ENCODE peak calls at places on chromosome 4, in seven cellular contexts. G is activated T-helper 1 cell treated with anti-CD3 and anti-CD28 coated beads, Interleukin-2, amount 50 U/mL, for 16 hours; V is HFFc6; E is central memory CD4-positive, alpha-beta T cell; R is NCI-H82; F is neural crest cell; Q is D341Med. N is an unnamed sample.

GRCh38 chr4:129862461-129862860 is 766.5 kb downstream of the C4orf33 start:
- DNase-seq in G (no peak), V (no peak), E (no peak), R (peak; percentile 70), F (no peak), Q (no peak), N (no peak)

GRCh38 chr4:98828801-98829200 is 100.1 kb downstream of the EIF4E start:
- DNase-seq in G (no peak), V (peak; percentile 23), E (peak; percentile 7), R (peak; percentile 48), F (no peak), Q (peak; percentile 55), N (no peak)

GRCh38 chr4:55074386-55074785 is 51.0 kb downstream of the KDR start:
- DNase-seq in G (no peak), V (no peak), E (no peak), R (no peak), F (no peak), Q (no peak), N (no peak)

GRCh38 chr4:93199492-93199891 is 629.1 kb upstream of the ATOH1 start:
- DNase-seq in G (no peak), V (no peak), E (no peak), R (peak; percentile 73), F (peak; percentile 4), Q (peak; percentile 69), N (peak; percentile 7)

GRCh38 chr4:37882665-37883296 is 8.1 kb upstream of the TBC1D1 start:
- DNase-seq in G (no peak), V (peak; percentile 56), E (no peak), R (no peak), F (no peak), Q (no peak), N (no peak)

GRCh38 chr4:76485450-76485849 is 50.4 kb downstream of the SHROOM3 start:
- DNase-seq in G (no peak), V (no peak), E (no peak), R (no peak), F (no peak), Q (no peak), N (no peak)

GRCh38 chr4:7041851-7042696 is 1.1 kb upstream of the TADA2B start:
- DNase-seq in G (no peak), V (peak; percentile 41), E (no peak), R (peak; percentile 58), F (peak; percentile 40), Q (no peak), N (peak; percentile 33)

GRCh38 chr4:27702710-27703431 is 842.2 kb downstream of the STIM2 start:
- DNase-seq in G (no peak), V (no peak), E (no peak), R (peak; percentile 28), F (peak; percentile 4), Q (no peak), N (no peak)

GRCh38 chr4:56326363-56326762 is 60.9 kb downstream of the AASDH start:
- DNase-seq in G (no peak), V (no peak), E (no peak), R (no peak), F (no peak), Q (no peak), N (no peak)

GRCh38 chr4:149638073-149638472 is 177.6 kb downstream of the IQCM start:
- DNase-seq in G (no peak), V (peak; percentile 34), E (no peak), R (peak; percentile 6), F (no peak), Q (no peak), N (peak; percentile 7)

GRCh38 chr4:36208884-36209473 is 35.3 kb downstream of the ARAP2 start:
- DNase-seq in G (no peak), V (no peak), E (peak; percentile 28), R (no peak), F (no peak), Q (no peak), N (no peak)

GRCh38 chr4:14193601-14194000 is 566.1 kb upstream of the BOD1L1 start:
- DNase-seq in G (no peak), V (no peak), E (no peak), R (no peak), F (no peak), Q (no peak), N (no peak)

GRCh38 chr4:110619401-110620247 is 3.3 kb downstream of the PITX2 start:
- DNase-seq in G (no peak), V (no peak), E (no peak), R (no peak), F (peak; percentile 26), Q (no peak), N (no peak)

GRCh38 chr4:8854866-8855265 is 16.8 kb downstream of the HMX1 start:
- DNase-seq in G (no peak), V (peak; percentile 26), E (no peak), R (no peak), F (no peak), Q (no peak), N (no peak)

GRCh38 chr4:20687894-20688293 is 12.4 kb upstream of the PACRGL start:
- DNase-seq in G (no peak), V (peak; percentile 70), E (no peak), R (no peak), F (no peak), Q (no peak), N (peak; percentile 69)

GRCh38 chr4:21655100-21655499 is 293.5 kb downstream of the KCNIP4 start:
- DNase-seq in G (no peak), V (no peak), E (no peak), R (peak; percentile 94), F (no peak), Q (peak; percentile 47), N (no peak)

GRCh38 chr4:164136181-164136616 is 617.7 kb upstream of the SMIM31 start:
- DNase-seq in G (no peak), V (no peak), E (no peak), R (no peak), F (no peak), Q (no peak), N (no peak)

GRCh38 chr4:84263415-84263814 is 235.7 kb downstream of the NKX6-1 start:
- DNase-seq in G (no peak), V (no peak), E (no peak), R (no peak), F (no peak), Q (no peak), N (no peak)

GRCh38 chr4:98181815-98182214 is 38.5 kb upstream of the STPG2 start:
- DNase-seq in G (no peak), V (no peak), E (no peak), R (peak; percentile 14), F (no peak), Q (peak; percentile 48), N (no peak)

GRCh38 chr4:76087007-76087769 is 12.7 kb downstream of the ART3 start:
- DNase-seq in G (no peak), V (peak; percentile 65), E (no peak), R (peak; percentile 83), F (peak; percentile 56), Q (peak; percentile 79), N (peak; percentile 24)

GRCh38 chr4:165631208-165631894 is 241.7 kb upstream of the TLL1 start:
- DNase-seq in G (no peak), V (no peak), E (no peak), R (no peak), F (no peak), Q (no peak), N (no peak)

GRCh38 chr4:11647433-11647832 is 218.7 kb upstream of the HS3ST1 start:
- DNase-seq in G (no peak), V (no peak), E (no peak), R (no peak), F (no peak), Q (no peak), N (no peak)

GRCh38 chr4:17490575-17491059 is 21.3 kb downstream of the QDPR start:
- DNase-seq in G (no peak), V (no peak), E (no peak), R (no peak), F (no peak), Q (no peak), N (no peak)

GRCh38 chr4:81165853-81166430 is 49.1 kb downstream of the PRKG2 start:
- DNase-seq in G (no peak), V (no peak), E (no peak), R (peak; percentile 9), F (no peak), Q (peak; percentile 51), N (peak; percentile 36)

GRCh38 chr4:84917087-84917821 is 49.2 kb downstream of the WDFY3 start:
- DNase-seq in G (no peak), V (peak; percentile 21), E (no peak), R (no peak), F (no peak), Q (no peak), N (no peak)

GRCh38 chr4:187602339-187603092 is 393.1 kb upstream of the ZFP42 start:
- DNase-seq in G (no peak), V (peak; percentile 74), E (no peak), R (no peak), F (no peak), Q (no peak), N (peak; percentile 26)

GRCh38 chr4:48037117-48037462 is 20.5 kb downstream of the NIPAL1 start:
- DNase-seq in G (no peak), V (no peak), E (no peak), R (no peak), F (no peak), Q (no peak), N (no peak)

GRCh38 chr4:32986236-32986635 is 2266.1 kb downstream of the PCDH7 start:
- DNase-seq in G (no peak), V (no peak), E (no peak), R (no peak), F (no peak), Q (no peak), N (peak; percentile 11)

GRCh38 chr4:183139058-183139740 is 40.1 kb downstream of the WWC2 start:
- DNase-seq in G (no peak), V (no peak), E (no peak), R (no peak), F (no peak), Q (no peak), N (no peak)

GRCh38 chr4:40486534-40486933 is 143.1 kb downstream of the RBM47 start:
- DNase-seq in G (no peak), V (peak; percentile 21), E (no peak), R (no peak), F (no peak), Q (no peak), N (peak; percentile 29)

GRCh38 chr4:56414135-56414675 is 21.2 kb downstream of the PPAT start:
- DNase-seq in G (no peak), V (no peak), E (no peak), R (no peak), F (no peak), Q (no peak), N (no peak)

GRCh38 chr4:97587912-97588311 is 555.4 kb downstream of the STPG2 start:
- DNase-seq in G (no peak), V (no peak), E (no peak), R (no peak), F (no peak), Q (no peak), N (no peak)

GRCh38 chr4:5249727-5250126 is 198.4 kb downstream of the STK32B start:
- DNase-seq in G (no peak), V (no peak), E (no peak), R (no peak), F (no peak), Q (no peak), N (no peak)